ENCODE peak calls at places on chromosomes 13 and 19, in five cellular contexts. Q is endothelial cell, I is left lung, L is A549, G is neural crest cell. O is an unnamed sample.

GRCh38 chr19:41616785-41617621 is 9.9 kb downstream of the CEACAM4 start:
- DNase-seq in Q (peak), I (no peak), L (peak), G (no peak), O (no peak)

GRCh38 chr19:41887711-41888382 is 4.9 kb downstream of the ARHGEF1 start:
- DNase-seq in Q (no peak), I (peak), L (no peak), G (no peak), O (no peak)

GRCh38 chr19:17598953-17599352 is 43.5 kb downstream of the COLGALT1 start:
- DNase-seq in Q (no peak), I (no peak), L (no peak), G (no peak), O (no peak)

GRCh38 chr13:79869326-79869725 is 388.4 kb downstream of the NDFIP2 start:
- DNase-seq in Q (no peak), I (no peak), L (peak), G (no peak), O (no peak)

GRCh38 chr19:1518471-1518870 is 5.4 kb upstream of the PLK5 start:
- DNase-seq in Q (no peak), I (no peak), L (no peak), G (no peak), O (no peak)

GRCh38 chr13:45207319-45207718 is 6.5 kb upstream of the KCTD4 start:
- DNase-seq in Q (no peak), I (no peak), L (no peak), G (no peak), O (no peak)

GRCh38 chr13:114321256-114321655 is 7.0 kb downstream of the CHAMP1 start:
- DNase-seq in Q (no peak), I (no peak), L (no peak), G (no peak), O (no peak)

GRCh38 chr13:38908574-38908973 is 82.1 kb downstream of the STOML3 start:
- DNase-seq in Q (no peak), I (no peak), L (no peak), G (no peak), O (no peak)

GRCh38 chr13:40969169-40969901 is 49.8 kb downstream of the ELF1 start:
- DNase-seq in Q (no peak), I (no peak), L (no peak), G (no peak), O (no peak)

GRCh38 chr19:29976151-29976943 is 34.3 kb downstream of the URI1 start:
- DNase-seq in Q (no peak), I (no peak), L (no peak), G (no peak), O (no peak)

GRCh38 chr19:13095393-13095784 is 7.3 kb downstream of the LYL1 start:
- DNase-seq in Q (no peak), I (no peak), L (no peak), G (no peak), O (no peak)

GRCh38 chr13:114283581-114283980 is 2.2 kb downstream of the UPF3A start:
- DNase-seq in Q (no peak), I (no peak), L (no peak), G (no peak), O (no peak)

GRCh38 chr13:25686831-25687495 is 315.2 kb downstream of the ATP8A2 start:
- DNase-seq in Q (no peak), I (no peak), L (no peak), G (no peak), O (no peak)

GRCh38 chr19:44202470-44202869 is 9.9 kb upstream of the ZNF227 start:
- DNase-seq in Q (no peak), I (no peak), L (no peak), G (no peak), O (no peak)

GRCh38 chr13:24512208-24513068 is at the start of gene PARP4:
- DNase-seq in Q (peak), I (peak), L (peak), G (peak), O (peak)
- TF ChIP-seq CTCF in Q (no peak), I (no peak), L (no peak), G (peak), O (no peak)

GRCh38 chr13:78598382-78598781 is 5.0 kb downstream of the POU4F1 start:
- DNase-seq in Q (no peak), I (no peak), L (no peak), G (no peak), O (no peak)
- TF ChIP-seq CTCF in Q (no peak), I (no peak), L (no peak), G (no peak), O (no peak)

DNA sequence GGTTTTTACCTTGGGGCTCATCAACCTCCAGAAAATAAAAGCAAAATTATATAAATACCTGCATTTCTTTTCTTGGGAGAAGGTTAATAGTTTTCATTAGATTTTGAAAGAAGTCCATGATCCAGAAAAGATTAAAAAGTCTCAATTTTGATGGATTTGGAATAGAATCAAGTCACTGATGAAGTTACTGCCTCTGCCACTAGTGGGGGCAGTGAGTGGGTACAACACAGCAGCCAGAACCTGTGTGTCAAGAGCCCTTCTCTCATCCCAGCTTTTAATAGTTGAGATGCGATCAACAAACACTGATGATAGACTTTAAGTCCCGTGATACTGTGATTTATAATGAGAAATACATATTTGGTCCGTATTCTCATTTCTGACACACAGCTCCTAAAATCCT is 686.7 kb downstream of the DIAPH3 start:
- DNase-seq in Q (no peak), I (no peak), L (peak), G (no peak), O (no peak)
- TF ChIP-seq CTCF in Q (peak), I (no peak), L (no peak), G (peak), O (no peak)

GRCh38 chr19:5562280-5562679 is 5.5 kb downstream of the TINCR start:
- DNase-seq in Q (no peak), I (no peak), L (no peak), G (no peak), O (no peak)

GRCh38 chr19:5560156-5560555 is 7.6 kb downstream of the TINCR start:
- DNase-seq in Q (no peak), I (no peak), L (no peak), G (no peak), O (no peak)

GRCh38 chr19:5559804-5560133 is 8.0 kb downstream of the TINCR start:
- DNase-seq in Q (no peak), I (no peak), L (no peak), G (no peak), O (no peak)

GRCh38 chr19:5563008-5563431 is 4.7 kb downstream of the TINCR start:
- DNase-seq in Q (no peak), I (no peak), L (peak), G (no peak), O (no peak)

DNA sequence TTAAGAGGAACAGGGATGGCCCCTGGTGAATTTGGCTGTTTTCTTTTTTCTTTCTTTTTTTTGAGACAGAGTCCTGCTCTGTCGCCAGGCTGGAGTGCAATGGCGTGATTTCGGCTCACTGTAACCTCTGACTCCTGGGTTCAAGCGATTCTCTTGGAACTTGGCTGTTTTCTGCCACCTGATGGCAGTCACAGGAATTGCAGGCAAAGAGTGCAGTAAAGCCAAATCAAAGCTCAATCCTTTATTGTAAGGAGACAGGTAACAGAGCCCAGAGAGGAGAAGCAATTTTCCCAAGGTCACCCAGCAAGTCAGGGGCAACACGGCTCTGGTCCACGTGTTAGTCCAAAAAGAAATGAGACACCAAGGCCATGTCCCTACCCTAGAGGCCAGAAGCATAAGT is 6.2 kb downstream of the TINCR start:
- DNase-seq in Q (no peak), I (no peak), L (no peak), G (no peak), O (no peak)
- TF ChIP-seq CTCF in Q (peak), I (no peak), L (peak), G (peak), O (no peak)

GRCh38 chr19:33373701-33374405 is at the start of gene CEBPG:
- DNase-seq in Q (peak), I (no peak), L (no peak), G (peak), O (no peak)
- TF ChIP-seq CTCF in Q (peak), I (no peak), L (peak), G (peak), O (no peak)

GRCh38 chr19:4058696-4059492 is 7.8 kb downstream of the ZBTB7A start:
- DNase-seq in Q (no peak), I (no peak), L (no peak), G (no peak), O (no peak)
- TF ChIP-seq CTCF in Q (no peak), I (no peak), L (no peak), G (no peak), O (no peak)

DNA sequence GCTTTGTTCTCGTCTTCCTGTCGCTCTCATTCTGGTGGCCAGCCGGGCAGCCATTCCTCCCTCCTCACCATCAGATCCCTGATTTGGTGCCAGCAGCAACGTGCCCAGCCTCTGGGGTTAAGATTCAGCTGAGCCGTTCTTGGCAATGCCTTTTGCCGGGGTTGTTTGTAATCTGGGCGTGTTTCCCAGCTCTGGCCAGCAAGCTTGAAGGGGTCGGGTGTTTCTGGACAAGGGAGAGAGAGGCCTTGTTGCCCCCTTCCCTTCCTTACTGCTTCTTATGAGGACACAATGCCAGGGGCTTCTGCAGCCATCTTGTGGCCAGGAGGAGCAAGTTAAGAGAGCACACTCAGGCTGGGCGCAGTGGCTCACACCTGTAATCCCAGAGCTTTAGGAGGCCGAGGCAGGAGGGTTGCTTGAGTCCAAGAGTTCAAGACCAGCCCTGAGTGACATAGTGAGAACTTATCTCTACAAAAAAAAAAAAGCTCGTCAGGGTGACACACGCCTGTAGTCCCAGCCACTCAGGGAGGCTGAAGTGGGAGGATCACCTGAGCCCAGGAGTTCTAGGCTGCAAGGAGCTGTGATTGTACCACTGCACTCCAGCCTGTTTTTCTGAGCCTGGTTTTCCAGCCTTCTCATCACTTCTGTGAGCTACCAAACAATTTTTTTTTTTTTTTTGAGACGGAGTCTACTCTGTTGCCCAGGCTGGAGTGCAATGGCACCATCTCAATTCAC is 10.7 kb upstream of the CRTC1 start:
- DNase-seq in Q (no peak), I (no peak), L (peak), G (no peak), O (no peak)
- TF ChIP-seq CTCF in Q (no peak), I (no peak), L (peak), G (no peak), O (no peak)

GRCh38 chr19:16386619-16387240 is 62.1 kb downstream of the KLF2 start:
- DNase-seq in Q (peak), I (peak), L (peak), G (peak), O (no peak)
- TF ChIP-seq CTCF in Q (peak), I (peak), L (peak), G (peak), O (peak)

GRCh38 chr13:59176775-59177174 is 987.0 kb downstream of the DIAPH3 start:
- DNase-seq in Q (no peak), I (no peak), L (peak), G (no peak), O (no peak)

GRCh38 chr13:59182241-59182640 is 981.5 kb downstream of the DIAPH3 start:
- DNase-seq in Q (no peak), I (no peak), L (no peak), G (no peak), O (no peak)

DNA sequence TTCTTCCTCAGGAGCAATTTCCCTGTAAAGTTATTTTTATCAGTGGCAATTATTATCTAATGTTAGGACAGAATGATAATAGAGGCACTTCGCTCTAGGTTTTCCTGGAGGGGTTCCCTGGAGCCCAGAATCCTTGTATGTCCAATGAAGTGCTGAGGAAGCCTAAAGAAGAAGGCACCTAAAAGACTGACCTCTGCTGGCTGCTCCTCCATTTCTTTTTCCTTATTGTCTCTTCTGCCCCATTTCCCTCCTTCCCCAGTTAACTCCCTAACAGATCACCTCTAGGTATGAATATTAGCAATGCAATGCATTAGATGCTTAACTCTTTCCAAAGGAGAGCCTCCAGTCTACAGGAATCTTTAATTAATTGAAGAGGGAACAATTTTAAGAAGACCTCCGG is 985.4 kb downstream of the DIAPH3 start:
- DNase-seq in Q (no peak), I (no peak), L (no peak), G (no peak), O (no peak)
- TF ChIP-seq CTCF in Q (no peak), I (no peak), L (peak), G (no peak), O (no peak)

GRCh38 chr13:22761709-22762108 is 419.1 kb upstream of the SGCG start:
- DNase-seq in Q (no peak), I (no peak), L (no peak), G (no peak), O (no peak)

GRCh38 chr13:22758245-22758644 is 422.5 kb upstream of the SGCG start:
- DNase-seq in Q (no peak), I (no peak), L (no peak), G (no peak), O (no peak)

GRCh38 chr13:22757530-22758120 is 423.2 kb upstream of the SGCG start:
- DNase-seq in Q (no peak), I (no peak), L (peak), G (no peak), O (no peak)
- TF ChIP-seq CTCF in Q (peak), I (peak), L (peak), G (peak), O (no peak)

O was measured in breast epithelium.